ENCODE peak calls at places on chromosomes 7 and 10, in four cellular contexts. S is body of pancreas, G is HCT116, U is NB4. Q is an unnamed sample.
A peak's percentile ranks its signal among the peaks of the same experiment; 100 is the strongest.

GRCh38 chr10:133286366-133286765 is 9.7 kb upstream of the ADAM8 start:
- DNase-seq in S (no peak), G (no peak), U (no peak), Q (no peak)

GRCh38 chr10:34323197-34323596 is 491.9 kb downstream of the PARD3 start:
- DNase-seq in S (no peak), G (no peak), U (no peak), Q (no peak)

GRCh38 chr7:2165610-2166594 is 66.8 kb downstream of the MAD1L1 start:
- DNase-seq in S (no peak), G (no peak), U (peak; percentile 53), Q (no peak)

GRCh38 chr10:12782537-12782936 is 219.0 kb downstream of the CCDC3 start:
- DNase-seq in S (peak; percentile 43), G (peak; percentile 42), U (peak; percentile 50), Q (peak; percentile 53)

GRCh38 chr10:89129850-89130396 is 77.2 kb downstream of the CH25H start:
- DNase-seq in S (no peak), G (no peak), U (peak; percentile 60), Q (peak; percentile 23)

GRCh38 chr10:63671317-63671937 is 150.2 kb downstream of the REEP3 start:
- DNase-seq in S (no peak), G (no peak), U (no peak), Q (peak; percentile 26)

GRCh38 chr7:28405662-28406061 is 6.7 kb upstream of the CREB5 start:
- DNase-seq in S (peak; percentile 33), G (no peak), U (no peak), Q (no peak)

GRCh38 chr10:7915923-7916322 is 97.6 kb downstream of the TAF3 start:
- DNase-seq in S (no peak), G (no peak), U (no peak), Q (no peak)

GRCh38 chr7:4607321-4607729 is 74.8 kb upstream of the FOXK1 start:
- DNase-seq in S (no peak), G (no peak), U (no peak), Q (no peak)

GRCh38 chr10:70139997-70140250 is 6.6 kb downstream of the TYSND1 start:
- DNase-seq in S (no peak), G (no peak), U (no peak), Q (no peak)

GRCh38 chr10:66813122-66813521 is 112.7 kb upstream of the LRRTM3 start:
- DNase-seq in S (no peak), G (no peak), U (no peak), Q (no peak)

GRCh38 chr7:91512958-91513357 is 248.7 kb downstream of the FZD1 start:
- DNase-seq in S (no peak), G (no peak), U (no peak), Q (no peak)
- TF ChIP-seq POLR2A in S (no peak), G (no peak), U (no peak), Q (no peak)

GRCh38 chr10:71860243-71861029 is 9.4 kb upstream of the PSAP start:
- DNase-seq in S (peak; percentile 77), G (peak; percentile 94), U (peak; percentile 99), Q (peak; percentile 96)
- TF ChIP-seq POLR2A in S (no peak), G (no peak), U (no peak), Q (no peak)

GRCh38 chr7:51227861-51228260 is 88.7 kb downstream of the COBL start:
- DNase-seq in S (no peak), G (no peak), U (no peak), Q (no peak)
- TF ChIP-seq POLR2A in S (no peak), G (no peak), U (no peak), Q (no peak)

GRCh38 chr10:21516270-21517131 is 9.0 kb downstream of the SKIDA1 start:
- DNase-seq in S (peak; percentile 72), G (no peak), U (peak; percentile 76), Q (peak; percentile 80)
- TF ChIP-seq POLR2A in S (no peak), G (no peak), U (no peak), Q (no peak)

DNA sequence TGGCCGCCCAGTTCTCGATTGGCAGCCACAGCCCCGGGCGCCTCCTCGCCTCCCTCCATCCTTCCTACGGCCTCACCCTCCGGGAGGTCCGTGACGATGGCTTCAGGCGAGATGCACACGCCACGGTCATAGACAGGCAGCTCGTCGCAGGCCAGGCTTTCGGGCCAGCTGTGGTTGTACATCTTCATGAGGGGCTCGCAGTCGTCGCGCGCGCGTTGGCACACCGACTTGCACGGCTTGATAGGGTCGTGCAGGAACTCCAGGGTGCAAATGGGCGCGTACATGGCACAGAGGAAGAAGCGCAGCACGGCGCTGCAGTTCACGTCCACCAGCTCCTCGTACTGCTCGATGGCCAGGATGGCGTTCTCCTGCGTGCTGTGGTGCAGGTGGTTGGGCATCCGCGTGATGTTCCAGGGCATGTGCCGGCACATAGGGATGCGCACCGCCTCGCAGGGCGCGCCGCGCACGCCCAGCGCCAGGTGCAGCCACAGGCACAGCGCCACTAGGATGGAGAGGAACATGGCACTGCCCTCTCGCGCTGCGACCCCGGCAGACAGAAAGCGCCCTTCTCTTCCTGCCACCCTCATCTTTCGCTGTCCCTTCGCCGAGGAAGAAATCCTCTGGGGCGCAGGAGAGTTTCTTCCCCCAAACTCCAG is 472 bp downstream of the SFRP4 start:
- DNase-seq in S (peak; percentile 21), G (no peak), U (peak; percentile 50), Q (peak; percentile 30)
- TF ChIP-seq POLR2A in S (no peak), G (no peak), U (no peak), Q (no peak)

GRCh38 chr10:102802920-102803534 is 34.2 kb downstream of the CYP17A1 start:
- DNase-seq in S (no peak), G (no peak), U (no peak), Q (no peak)
- TF ChIP-seq POLR2A in S (no peak), G (no peak), U (no peak), Q (no peak)

DNA sequence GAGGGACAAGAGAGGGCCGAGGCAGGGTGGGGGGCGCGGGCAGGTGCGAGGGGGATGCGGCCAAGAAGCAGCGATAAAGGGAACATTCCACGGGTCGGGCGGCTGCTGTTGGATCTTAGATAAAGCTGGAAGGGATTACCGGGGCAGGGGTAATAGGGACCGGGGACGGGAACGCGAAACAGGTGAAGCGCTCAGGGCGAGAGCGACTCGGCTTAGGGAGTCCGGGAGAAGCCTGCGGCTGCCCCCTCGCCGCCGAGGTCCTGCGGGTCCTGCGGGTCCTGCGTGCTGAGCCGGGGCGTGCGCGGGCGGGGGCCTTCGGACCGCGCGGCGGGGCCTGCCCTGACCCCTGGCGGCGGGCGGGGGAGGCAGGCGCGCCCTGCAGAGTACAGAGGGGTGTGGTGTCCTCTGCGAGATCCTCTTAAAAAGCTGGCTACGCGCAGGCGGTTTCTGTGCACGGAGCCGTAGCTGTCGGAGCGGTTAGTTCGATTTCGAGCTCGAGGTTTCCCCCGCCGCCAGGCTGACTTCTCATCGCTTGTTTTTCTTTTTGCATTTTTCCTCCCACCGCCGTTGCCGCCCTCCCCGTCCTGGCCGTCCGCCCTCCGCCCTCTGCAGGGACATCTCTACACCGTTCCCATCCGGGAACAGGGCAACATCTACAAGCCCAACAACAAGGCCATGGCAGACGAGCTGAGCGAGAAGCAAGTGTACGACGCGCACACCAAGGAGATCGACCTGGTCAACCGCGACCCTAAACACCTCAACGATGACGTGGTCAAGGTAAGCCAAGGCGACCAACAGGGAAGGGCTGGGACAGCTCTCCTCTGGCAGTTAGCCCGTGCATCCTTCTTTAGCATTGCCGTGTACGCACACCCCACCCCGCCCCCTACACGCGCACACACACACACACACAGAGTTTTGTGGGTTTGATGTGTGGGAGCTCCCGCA is 1.3 kb downstream of the CAV1 start:
- DNase-seq in S (peak; percentile 66), G (no peak), U (peak; percentile 63), Q (peak; percentile 79)
- TF ChIP-seq POLR2A in S (peak; percentile 25), G (peak; percentile 67), U (no peak), Q (no peak)

DNA sequence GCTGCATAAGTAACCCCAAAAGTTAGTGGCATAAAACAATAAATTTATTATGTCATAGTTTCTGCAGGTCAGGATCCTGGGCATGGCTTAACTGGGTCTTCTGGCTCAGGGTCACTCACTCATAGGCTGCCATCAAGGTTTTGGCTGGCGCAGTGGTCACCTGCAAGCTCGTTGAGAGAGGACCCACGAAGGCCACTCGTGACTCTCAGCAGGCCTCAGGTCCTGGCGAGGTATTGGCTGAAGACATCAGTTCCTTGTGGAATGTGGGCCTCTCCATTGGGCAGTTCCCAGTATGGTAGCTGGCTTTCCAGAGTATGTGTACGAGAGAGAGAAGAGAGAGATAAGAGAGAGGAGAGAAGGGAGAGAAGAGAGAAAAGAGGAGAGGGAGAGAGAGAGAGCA is 138.3 kb upstream of the KLF14 start:
- DNase-seq in S (no peak), G (no peak), U (no peak), Q (no peak)
- TF ChIP-seq POLR2A in S (no peak), G (no peak), U (no peak), Q (no peak)

GRCh38 chr7:106626376-106627293 is 34.3 kb downstream of the CCDC71L start:
- DNase-seq in S (peak; percentile 19), G (peak; percentile 62), U (no peak), Q (no peak)

GRCh38 chr7:106622654-106623314 is 38.2 kb downstream of the CCDC71L start:
- DNase-seq in S (no peak), G (no peak), U (no peak), Q (no peak)

GRCh38 chr7:106623846-106624245 is 37.1 kb downstream of the CCDC71L start:
- DNase-seq in S (no peak), G (no peak), U (no peak), Q (no peak)

GRCh38 chr7:106623315-106623660 is 37.7 kb downstream of the CCDC71L start:
- DNase-seq in S (no peak), G (no peak), U (no peak), Q (no peak)

GRCh38 chr7:106625678-106626301 is 35.2 kb downstream of the CCDC71L start:
- DNase-seq in S (no peak), G (no peak), U (no peak), Q (no peak)
- TF ChIP-seq POLR2A in S (no peak), G (no peak), U (no peak), Q (no peak)

GRCh38 chr10:3139135-3139910 is 33.3 kb downstream of the PITRM1 start:
- DNase-seq in S (no peak), G (no peak), U (no peak), Q (no peak)
- TF ChIP-seq POLR2A in S (no peak), G (no peak), U (no peak), Q (no peak)